ENCODE peak calls at places on chromosomes 11 and 22, in ten cellular contexts. One of them, this sample, is unnamed.

GRCh38 chr11:34209809-34210208 is 104.4 kb downstream of the NAT10 start:
- DNase-seq in lower leg skin: no peak
- DNase-seq in esophagus squamous epithelium: no peak
- DNase-seq in uterus: no peak
- DNase-seq in heart left ventricle: no peak
- DNase-seq in Peyer's patch: no peak
- DNase-seq in breast epithelium: no peak
- DNase-seq in endothelial cell of umbilical vein: no peak
- DNase-seq in body of pancreas: no peak
- DNase-seq in A549: peak; percentile 52
- DNase-seq in this sample: no peak

GRCh38 chr11:45811109-45811435 is 6.1 kb downstream of the SLC35C1 start:
- DNase-seq in lower leg skin: no peak
- DNase-seq in esophagus squamous epithelium: no peak
- DNase-seq in uterus: no peak
- DNase-seq in heart left ventricle: no peak
- DNase-seq in Peyer's patch: no peak
- DNase-seq in breast epithelium: no peak
- DNase-seq in endothelial cell of umbilical vein: no peak
- DNase-seq in body of pancreas: no peak
- DNase-seq in A549: no peak
- DNase-seq in this sample: no peak

GRCh38 chr11:12160680-12161079 is 50.3 kb downstream of the MICAL2 start:
- DNase-seq in lower leg skin: no peak
- DNase-seq in esophagus squamous epithelium: no peak
- DNase-seq in uterus: peak; percentile 46
- DNase-seq in heart left ventricle: peak; percentile 24
- DNase-seq in Peyer's patch: no peak
- DNase-seq in breast epithelium: no peak
- DNase-seq in endothelial cell of umbilical vein: no peak
- DNase-seq in body of pancreas: no peak
- DNase-seq in A549: no peak
- DNase-seq in this sample: no peak

GRCh38 chr22:31185056-31185455 is 25.1 kb downstream of the RNF185 start:
- DNase-seq in lower leg skin: no peak
- DNase-seq in esophagus squamous epithelium: no peak
- DNase-seq in uterus: no peak
- DNase-seq in heart left ventricle: no peak
- DNase-seq in Peyer's patch: no peak
- DNase-seq in breast epithelium: no peak
- DNase-seq in endothelial cell of umbilical vein: no peak
- DNase-seq in body of pancreas: no peak
- DNase-seq in A549: no peak
- DNase-seq in this sample: no peak

GRCh38 chr22:30948930-30949342 is 19.6 kb downstream of the MORC2 start:
- DNase-seq in lower leg skin: no peak
- DNase-seq in esophagus squamous epithelium: no peak
- DNase-seq in uterus: no peak
- DNase-seq in heart left ventricle: no peak
- DNase-seq in Peyer's patch: no peak
- DNase-seq in breast epithelium: no peak
- DNase-seq in endothelial cell of umbilical vein: no peak
- DNase-seq in body of pancreas: no peak
- DNase-seq in A549: peak; percentile 8
- DNase-seq in this sample: no peak

GRCh38 chr22:49968831-49969661 is 8.5 kb downstream of the PIM3 start:
- DNase-seq in lower leg skin: no peak
- DNase-seq in esophagus squamous epithelium: no peak
- DNase-seq in uterus: peak; percentile 27
- DNase-seq in heart left ventricle: no peak
- DNase-seq in Peyer's patch: peak; percentile 52
- DNase-seq in breast epithelium: peak; percentile 49
- DNase-seq in endothelial cell of umbilical vein: no peak
- DNase-seq in body of pancreas: peak; percentile 28
- DNase-seq in A549: no peak
- DNase-seq in this sample: no peak

GRCh38 chr11:44016129-44016528 is 31.7 kb upstream of the ACCSL start:
- DNase-seq in lower leg skin: no peak
- DNase-seq in esophagus squamous epithelium: no peak
- DNase-seq in uterus: peak; percentile 80
- DNase-seq in heart left ventricle: peak; percentile 72
- DNase-seq in Peyer's patch: no peak
- DNase-seq in breast epithelium: no peak
- DNase-seq in endothelial cell of umbilical vein: no peak
- DNase-seq in body of pancreas: peak; percentile 49
- DNase-seq in A549: peak; percentile 32
- DNase-seq in this sample: peak; percentile 45

GRCh38 chr11:2716376-2717095 is 16.7 kb upstream of the KCNQ1OT1 start:
- DNase-seq in lower leg skin: no peak
- DNase-seq in esophagus squamous epithelium: no peak
- DNase-seq in uterus: no peak
- DNase-seq in heart left ventricle: no peak
- DNase-seq in Peyer's patch: no peak
- DNase-seq in breast epithelium: no peak
- DNase-seq in endothelial cell of umbilical vein: no peak
- DNase-seq in body of pancreas: no peak
- DNase-seq in A549: no peak
- DNase-seq in this sample: no peak

GRCh38 chr11:126355324-126355925 is at the start of gene ST3GAL4:
- DNase-seq in lower leg skin: peak; percentile 51
- DNase-seq in esophagus squamous epithelium: peak; percentile 25
- DNase-seq in uterus: peak; percentile 76
- DNase-seq in heart left ventricle: peak; percentile 91
- DNase-seq in Peyer's patch: peak; percentile 71
- DNase-seq in breast epithelium: peak; percentile 68
- DNase-seq in endothelial cell of umbilical vein: peak; percentile 73
- DNase-seq in body of pancreas: peak; percentile 68
- DNase-seq in A549: peak; percentile 69
- DNase-seq in this sample: peak; percentile 61

GRCh38 chr11:65041206-65042035 is at the start of gene SAC3D1:
- DNase-seq in lower leg skin: no peak
- DNase-seq in esophagus squamous epithelium: no peak
- DNase-seq in uterus: no peak
- DNase-seq in heart left ventricle: no peak
- DNase-seq in Peyer's patch: peak; percentile 91
- DNase-seq in breast epithelium: no peak
- DNase-seq in endothelial cell of umbilical vein: peak; percentile 78
- DNase-seq in body of pancreas: peak; percentile 63
- DNase-seq in A549: no peak
- DNase-seq in this sample: peak; percentile 60

GRCh38 chr11:10294289-10294953 is 402 bp upstream of the SBF2 start:
- DNase-seq in lower leg skin: peak; percentile 60
- DNase-seq in esophagus squamous epithelium: no peak
- DNase-seq in uterus: peak; percentile 67
- DNase-seq in heart left ventricle: peak; percentile 47
- DNase-seq in Peyer's patch: peak; percentile 57
- DNase-seq in breast epithelium: no peak
- DNase-seq in endothelial cell of umbilical vein: peak; percentile 63
- DNase-seq in body of pancreas: peak; percentile 36
- DNase-seq in A549: peak; percentile 62
- DNase-seq in this sample: no peak

GRCh38 chr11:109945626-109946321 is 147.4 kb upstream of the ZC3H12C start:
- DNase-seq in lower leg skin: no peak
- DNase-seq in esophagus squamous epithelium: no peak
- DNase-seq in uterus: no peak
- DNase-seq in heart left ventricle: no peak
- DNase-seq in Peyer's patch: no peak
- DNase-seq in breast epithelium: no peak
- DNase-seq in endothelial cell of umbilical vein: no peak
- DNase-seq in body of pancreas: no peak
- DNase-seq in A549: no peak
- DNase-seq in this sample: no peak
- TF ChIP-seq POLR2A in lower leg skin: no peak
- TF ChIP-seq POLR2A in esophagus squamous epithelium: no peak
- TF ChIP-seq POLR2A in uterus: no peak
- TF ChIP-seq POLR2A in heart left ventricle: no peak
- TF ChIP-seq POLR2A in Peyer's patch: no peak
- TF ChIP-seq POLR2A in breast epithelium: no peak
- TF ChIP-seq POLR2A in endothelial cell of umbilical vein: no peak
- TF ChIP-seq POLR2A in body of pancreas: no peak
- TF ChIP-seq POLR2A in A549: no peak
- TF ChIP-seq POLR2A in this sample: no peak

GRCh38 chr22:35350539-35351503 is 30.1 kb upstream of the HMOX1 start:
- DNase-seq in lower leg skin: peak; percentile 89
- DNase-seq in esophagus squamous epithelium: peak; percentile 64
- DNase-seq in uterus: peak; percentile 93
- DNase-seq in heart left ventricle: peak; percentile 93
- DNase-seq in Peyer's patch: peak; percentile 94
- DNase-seq in breast epithelium: peak; percentile 91
- DNase-seq in endothelial cell of umbilical vein: peak; percentile 89
- DNase-seq in body of pancreas: peak; percentile 94
- DNase-seq in A549: peak; percentile 91
- DNase-seq in this sample: peak; percentile 87
- TF ChIP-seq POLR2A in lower leg skin: no peak
- TF ChIP-seq POLR2A in esophagus squamous epithelium: no peak
- TF ChIP-seq POLR2A in uterus: peak; percentile 39
- TF ChIP-seq POLR2A in heart left ventricle: peak; percentile 48
- TF ChIP-seq POLR2A in Peyer's patch: peak; percentile 35
- TF ChIP-seq POLR2A in breast epithelium: no peak
- TF ChIP-seq POLR2A in endothelial cell of umbilical vein: peak; percentile 75
- TF ChIP-seq POLR2A in body of pancreas: peak; percentile 29
- TF ChIP-seq POLR2A in A549: peak; percentile 57
- TF ChIP-seq POLR2A in this sample: peak; percentile 62

DNA sequence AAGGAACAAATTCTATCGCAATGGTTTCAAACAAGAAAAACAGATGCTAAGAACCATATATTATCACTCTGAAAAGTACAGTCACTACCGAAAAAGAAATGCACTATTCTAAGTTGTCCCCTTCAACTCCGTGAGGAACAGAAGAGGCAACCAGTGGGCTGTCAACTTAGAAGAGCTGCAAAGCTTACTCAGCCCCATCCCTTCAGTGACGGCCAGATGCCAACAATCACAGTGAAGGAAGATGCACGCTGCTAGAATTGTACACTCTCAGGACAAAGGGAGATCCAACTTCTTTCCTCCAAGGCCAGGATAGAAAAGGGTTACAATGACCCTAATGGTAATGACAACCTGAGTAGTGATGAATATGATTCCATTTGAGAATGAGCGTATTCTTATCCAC is 38.5 kb upstream of the CHKA start:
- DNase-seq in lower leg skin: no peak
- DNase-seq in esophagus squamous epithelium: no peak
- DNase-seq in uterus: no peak
- DNase-seq in heart left ventricle: no peak
- DNase-seq in Peyer's patch: no peak
- DNase-seq in breast epithelium: no peak
- DNase-seq in endothelial cell of umbilical vein: no peak
- DNase-seq in body of pancreas: no peak
- DNase-seq in A549: no peak
- DNase-seq in this sample: no peak
- TF ChIP-seq POLR2A in lower leg skin: no peak
- TF ChIP-seq POLR2A in esophagus squamous epithelium: no peak
- TF ChIP-seq POLR2A in uterus: no peak
- TF ChIP-seq POLR2A in heart left ventricle: no peak
- TF ChIP-seq POLR2A in Peyer's patch: no peak
- TF ChIP-seq POLR2A in breast epithelium: no peak
- TF ChIP-seq POLR2A in endothelial cell of umbilical vein: no peak
- TF ChIP-seq POLR2A in body of pancreas: no peak
- TF ChIP-seq POLR2A in A549: no peak
- TF ChIP-seq POLR2A in this sample: no peak

GRCh38 chr11:85718991-85719807 is 33.2 kb upstream of the CCDC89 start:
- DNase-seq in lower leg skin: peak; percentile 22
- DNase-seq in esophagus squamous epithelium: no peak
- DNase-seq in uterus: no peak
- DNase-seq in heart left ventricle: peak; percentile 45
- DNase-seq in Peyer's patch: no peak
- DNase-seq in breast epithelium: no peak
- DNase-seq in endothelial cell of umbilical vein: peak; percentile 23
- DNase-seq in body of pancreas: peak; percentile 15
- DNase-seq in A549: peak; percentile 91
- DNase-seq in this sample: peak; percentile 85
- TF ChIP-seq POLR2A in lower leg skin: no peak
- TF ChIP-seq POLR2A in esophagus squamous epithelium: no peak
- TF ChIP-seq POLR2A in uterus: no peak
- TF ChIP-seq POLR2A in heart left ventricle: no peak
- TF ChIP-seq POLR2A in Peyer's patch: no peak
- TF ChIP-seq POLR2A in breast epithelium: no peak
- TF ChIP-seq POLR2A in endothelial cell of umbilical vein: no peak
- TF ChIP-seq POLR2A in body of pancreas: no peak
- TF ChIP-seq POLR2A in A549: no peak
- TF ChIP-seq POLR2A in this sample: peak; percentile 60

GRCh38 chr11:75445315-75445953 is 12.4 kb upstream of the KLHL35 start:
- DNase-seq in lower leg skin: peak; percentile 63
- DNase-seq in esophagus squamous epithelium: peak; percentile 11
- DNase-seq in uterus: peak; percentile 75
- DNase-seq in heart left ventricle: peak; percentile 67
- DNase-seq in Peyer's patch: peak; percentile 80
- DNase-seq in breast epithelium: peak; percentile 78
- DNase-seq in endothelial cell of umbilical vein: peak; percentile 70
- DNase-seq in body of pancreas: peak; percentile 71
- DNase-seq in A549: peak; percentile 52
- DNase-seq in this sample: peak; percentile 67
- TF ChIP-seq POLR2A in lower leg skin: no peak
- TF ChIP-seq POLR2A in esophagus squamous epithelium: no peak
- TF ChIP-seq POLR2A in uterus: no peak
- TF ChIP-seq POLR2A in heart left ventricle: no peak
- TF ChIP-seq POLR2A in Peyer's patch: peak; percentile 9
- TF ChIP-seq POLR2A in breast epithelium: no peak
- TF ChIP-seq POLR2A in endothelial cell of umbilical vein: no peak
- TF ChIP-seq POLR2A in body of pancreas: no peak
- TF ChIP-seq POLR2A in A549: no peak
- TF ChIP-seq POLR2A in this sample: no peak